ENCODE peak calls at places on chromosome 1, in four cellular contexts. M is HepG2, P is GM12878, O is H1. X is an unnamed sample. For H3K27me3, the result is how much of the 10 kb centered on the place peaks cover.

GRCh38 chr1:161235957-161236775 is 1.8 kb downstream of the NR1I3 start:
- DNase-seq in M (no peak), P (no peak), O (no peak), X (no peak)

GRCh38 chr1:14613915-14614314 is 15.4 kb downstream of the KAZN start:
- DNase-seq in P (no peak), O (no peak), M (no peak), X (no peak)

GRCh38 chr1:84691139-84691783 is 1.0 kb upstream of the SSX2IP start:
- DNase-seq in O (no peak), P (no peak), M (no peak), X (no peak)

GRCh38 chr1:211358685-211359084 is 32.1 kb downstream of the TRAF5 start:
- DNase-seq in M (no peak), P (no peak), O (no peak), X (no peak)

GRCh38 chr1:1616045-1616821 is 933 bp downstream of the MIB2 start:
- DNase-seq in O (no peak), P (no peak), M (no peak), X (no peak)

GRCh38 chr1:27522148-27522859 is 32.3 kb upstream of the WASF2 start:
- DNase-seq in M (peak), P (no peak), O (no peak), X (no peak)

GRCh38 chr1:84634536-84635205 is 55.6 kb downstream of the SSX2IP start:
- DNase-seq in P (no peak), M (peak), O (peak), X (no peak)

GRCh38 chr1:20345419-20345818 is 54.7 kb downstream of the VWA5B1 start:
- DNase-seq in O (no peak), M (no peak), P (no peak), X (no peak)

GRCh38 chr1:151265446-151266236 is 11.1 kb downstream of the PSMD4 start:
- DNase-seq in M (peak), O (no peak), P (no peak), X (no peak)

GRCh38 chr1:177413982-177414654 is 243.4 kb downstream of the BRINP2 start:
- DNase-seq in O (no peak), M (no peak), P (no peak), X (peak)

GRCh38 chr1:10278880-10279279 is 68.5 kb downstream of the KIF1B start:
- DNase-seq in O (no peak), P (no peak), M (no peak), X (no peak)

GRCh38 chr1:38154089-38154470 is 107.5 kb upstream of the POU3F1 start:
- DNase-seq in O (no peak), M (no peak), P (no peak), X (no peak)

GRCh38 chr1:25581764-25582163 is 34.8 kb upstream of the MAN1C1 start:
- DNase-seq in M (no peak), P (no peak), O (no peak), X (no peak)

GRCh38 chr1:45340816-45341215 is 576 bp upstream of the MUTYH start:
- DNase-seq in M (peak), P (no peak), O (no peak), X (no peak)

GRCh38 chr1:27615346-27616004 is 11.5 kb upstream of the AHDC1 start:
- DNase-seq in O (no peak), M (no peak), P (no peak), X (no peak)

GRCh38 chr1:29121951-29122661 is 1.6 kb downstream of the TMEM200B start:
- DNase-seq in P (no peak), M (no peak), O (peak), X (peak)

GRCh38 chr1:25994402-25994801 is 3.5 kb downstream of the PAFAH2 start:
- DNase-seq in P (no peak), O (no peak), M (no peak), X (no peak)

GRCh38 chr1:94541175-94542087 is at the start of gene F3:
- DNase-seq in M (peak), P (no peak), O (peak), X (peak)

GRCh38 chr1:203519053-203519770 is 25.3 kb downstream of the OPTC start:
- DNase-seq in O (peak), P (no peak), M (no peak), X (peak)

GRCh38 chr1:85406081-85406480 is 58.9 kb downstream of the DDAH1 start:
- DNase-seq in O (no peak), M (no peak), P (no peak), X (no peak)

GRCh38 chr1:119542492-119542946 is 35.5 kb downstream of the HSD3B1 start:
- DNase-seq in O (no peak), M (no peak), P (no peak), X (no peak)

GRCh38 chr1:107883562-107883961 is 81.4 kb downstream of the VAV3 start:
- DNase-seq in P (no peak), M (no peak), O (no peak), X (no peak)

GRCh38 chr1:57986432-57986831 is 560.1 kb downstream of the OMA1 start:
- DNase-seq in O (no peak), M (no peak), P (no peak), X (no peak)

GRCh38 chr1:43978551-43979260 is at the start of gene B4GALT2:
- DNase-seq in P (no peak), O (no peak), M (peak), X (no peak)

GRCh38 chr1:151841141-151841540 is 1.5 kb upstream of the C2CD4D start:
- DNase-seq in M (peak), O (no peak), P (no peak), X (no peak)

GRCh38 chr1:203673550-203674411 is 47.1 kb downstream of the ATP2B4 start:
- DNase-seq in M (peak), P (no peak), O (no peak), X (no peak)

GRCh38 chr1:246304468-246305259 is 202.4 kb downstream of the SMYD3 start:
- DNase-seq in P (no peak), O (no peak), M (no peak), X (no peak)

GRCh38 chr1:83505148-83505547 is 493.8 kb downstream of the TTLL7 start:
- DNase-seq in P (no peak), M (no peak), O (no peak), X (no peak)

GRCh38 chr1:213154056-213154677 is 103.1 kb downstream of the RPS6KC1 start:
- DNase-seq in M (no peak), P (no peak), O (no peak), X (no peak)

GRCh38 chr1:118381197-118381596 is 196.2 kb upstream of the SPAG17 start:
- DNase-seq in O (no peak), M (no peak), P (no peak), X (no peak)
- TF ChIP-seq SUZ12 in O (no peak), M (no peak), P (no peak), X (no peak)

GRCh38 chr1:39659538-39659937 is 12.4 kb downstream of the NT5C1A start:
- DNase-seq in M (no peak), O (no peak), P (no peak), X (no peak)

GRCh38 chr1:39657923-39658485 is 13.9 kb downstream of the NT5C1A start:
- DNase-seq in O (peak), P (no peak), M (peak), X (peak)

GRCh38 chr1:39656416-39656815 is 15.5 kb downstream of the NT5C1A start:
- DNase-seq in O (no peak), P (no peak), M (no peak), X (no peak)

GRCh38 chr1:39657402-39657801 is 14.5 kb downstream of the NT5C1A start:
- DNase-seq in P (no peak), O (no peak), M (no peak), X (no peak)

GRCh38 chr1:39659110-39659509 is 12.8 kb downstream of the NT5C1A start:
- DNase-seq in M (no peak), P (no peak), O (no peak), X (no peak)
- H3K27me3 ChIP-seq in M (under half), P (under half), O (under half), X (half or more)

DNA sequence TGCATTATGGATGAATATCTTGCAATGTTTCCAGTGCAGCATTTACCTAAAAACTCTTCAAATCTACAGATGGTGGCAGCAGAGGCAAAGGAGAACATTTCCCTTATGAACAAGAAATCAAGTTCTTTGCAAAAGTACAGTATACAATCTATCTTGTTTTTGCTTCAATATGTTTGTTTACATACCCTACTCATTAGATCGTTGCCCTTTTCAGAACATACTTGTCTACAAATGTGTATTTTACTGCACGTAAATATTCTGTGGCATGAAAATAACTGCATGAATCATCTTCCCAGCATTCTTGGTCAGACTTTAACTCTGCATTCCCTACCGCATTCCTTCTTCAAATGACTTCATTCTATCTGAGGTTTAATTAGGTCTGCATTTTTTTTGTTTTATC is 212.7 kb downstream of the ZP4 start:
- DNase-seq in O (no peak), M (no peak), P (no peak), X (no peak)
- TF ChIP-seq SUZ12 in O (no peak), M (no peak), P (no peak), X (no peak)

DNA sequence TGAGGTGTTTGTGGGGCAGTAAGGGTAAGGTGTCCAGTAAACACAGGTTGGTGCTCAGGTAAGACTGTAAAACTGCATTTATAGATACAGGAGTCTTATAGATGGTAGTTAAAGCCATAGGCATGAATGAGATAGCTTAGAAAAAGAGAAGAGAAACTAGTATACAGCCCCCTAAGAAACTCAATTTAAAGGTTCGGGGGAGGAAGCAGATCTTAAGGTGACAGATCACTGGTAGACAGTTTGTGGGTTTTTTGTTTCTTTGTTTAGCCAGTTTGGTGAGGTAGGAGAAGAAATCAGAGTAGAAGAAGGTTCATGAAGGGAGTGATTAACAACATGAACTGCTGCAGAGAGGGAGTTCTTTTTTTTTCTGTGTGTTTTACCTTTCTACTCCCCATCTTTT is 6.1 kb upstream of the AGO3 start:
- DNase-seq in P (no peak), O (no peak), M (no peak), X (no peak)
- H3K27me3 ChIP-seq in P (under half), O (under half), M (under half), X (under half)

GRCh38 chr1:50493710-50494109 is 70.5 kb upstream of the DMRTA2 start:
- DNase-seq in O (no peak), P (no peak), M (no peak), X (no peak)

GRCh38 chr1:50488876-50489275 is 65.6 kb upstream of the DMRTA2 start:
- DNase-seq in M (no peak), P (no peak), O (no peak), X (no peak)

GRCh38 chr1:50490640-50491039 is 67.4 kb upstream of the DMRTA2 start:
- DNase-seq in P (no peak), O (no peak), M (no peak), X (no peak)

GRCh38 chr1:50492142-50492541 is 68.9 kb upstream of the DMRTA2 start:
- DNase-seq in P (no peak), O (no peak), M (no peak), X (no peak)

GRCh38 chr1:50491142-50491541 is 67.9 kb upstream of the DMRTA2 start:
- DNase-seq in M (no peak), P (no peak), O (no peak), X (no peak)
- TF ChIP-seq SUZ12 in M (no peak), P (no peak), O (no peak), X (no peak)

GRCh38 chr1:33735624-33736023 is 128.3 kb upstream of the HMGB4 start:
- DNase-seq in M (no peak), O (no peak), P (no peak), X (no peak)
- H3K27me3 ChIP-seq in M (under half), O (under half), P (under half), X (under half)

GRCh38 chr1:181092056-181092455 is 3.6 kb downstream of the IER5 start:
- DNase-seq in O (no peak), M (no peak), P (no peak), X (no peak)
- TF ChIP-seq SUZ12 in O (no peak), M (no peak), P (no peak), X (no peak)

GRCh38 chr1:5724847-5725246 is 267.4 kb downstream of the NPHP4 start:
- DNase-seq in O (no peak), P (no peak), M (no peak), X (no peak)
- H3K27me3 ChIP-seq in O (under half), P (under half), M (under half), X (under half)